ENCODE peak calls at places on chromosome 3, in eight cellular contexts. I, O, W, U, M, Z, T and B are unnamed samples.

GRCh38 chr3:21449738-21450137 is 301.3 kb downstream of the ZNF385D start:
- DNase-seq in I (no peak), U (no peak), W (no peak), O (no peak), M (no peak), T (no peak), Z (no peak), B (no peak)

GRCh38 chr3:171828852-171829770 is 14.0 kb upstream of the TMEM212 start:
- DNase-seq in W (no peak), I (no peak), U (peak; percentile 58), Z (no peak), O (no peak), T (no peak), M (no peak), B (no peak)

GRCh38 chr3:13069495-13069894 is 3.7 kb downstream of the IQSEC1 start:
- DNase-seq in I (no peak), U (peak; percentile 7), T (no peak), W (no peak), M (no peak), Z (no peak), O (no peak), B (no peak)

GRCh38 chr3:183812746-183813445 is 12.5 kb downstream of the MAP6D1 start:
- DNase-seq in O (no peak), Z (no peak), I (no peak), W (no peak), T (no peak), M (no peak), U (no peak), B (no peak)

GRCh38 chr3:44995142-44995770 is 19.2 kb downstream of the EXOSC7 start:
- DNase-seq in Z (no peak), O (peak; percentile 74), T (no peak), I (no peak), W (no peak), M (peak; percentile 81), U (no peak), B (no peak)

GRCh38 chr3:139629033-139629432 is 48.7 kb downstream of the NMNAT3 start:
- DNase-seq in T (no peak), Z (no peak), M (no peak), O (no peak), W (peak; percentile 36), I (no peak), U (peak; percentile 29), B (no peak)

GRCh38 chr3:177729939-177730700 is 532.8 kb upstream of the TBL1XR1 start:
- DNase-seq in U (no peak), T (no peak), W (no peak), O (peak; percentile 70), Z (no peak), M (no peak), I (no peak), B (no peak)

GRCh38 chr3:39185326-39185958 is 7.0 kb downstream of the XIRP1 start:
- DNase-seq in M (no peak), Z (no peak), O (no peak), T (no peak), I (no peak), U (no peak), W (no peak), B (no peak)

GRCh38 chr3:14261229-14261628 is 82.6 kb downstream of the LSM3 start:
- DNase-seq in I (peak; percentile 85), Z (peak; percentile 48), T (peak; percentile 95), U (peak; percentile 79), M (peak; percentile 82), O (peak; percentile 70), W (peak; percentile 90), B (no peak)

GRCh38 chr3:10471337-10471721 is 34.1 kb downstream of the ATP2B2 start:
- DNase-seq in Z (no peak), T (no peak), I (no peak), O (no peak), M (no peak), U (no peak), W (peak; percentile 83), B (no peak)

GRCh38 chr3:43423142-43423541 is 136.8 kb downstream of the SNRK start:
- DNase-seq in I (no peak), U (no peak), M (no peak), Z (no peak), W (no peak), T (no peak), O (peak; percentile 71), B (no peak)

GRCh38 chr3:177703788-177704187 is 506.5 kb upstream of the TBL1XR1 start:
- DNase-seq in M (no peak), W (no peak), O (no peak), T (no peak), U (no peak), I (no peak), Z (no peak), B (no peak)

GRCh38 chr3:53808496-53808895 is 37.7 kb downstream of the CHDH start:
- DNase-seq in O (no peak), W (no peak), U (no peak), T (no peak), I (no peak), Z (no peak), M (no peak), B (no peak)

GRCh38 chr3:52299815-52300611 is 12.4 kb downstream of the GLYCTK start:
- DNase-seq in W (peak; percentile 85), I (peak; percentile 40), M (no peak), O (no peak), Z (no peak), U (peak; percentile 79), T (no peak), B (no peak)

GRCh38 chr3:9180764-9181117 is 68.7 kb downstream of the SRGAP3 start:
- DNase-seq in U (peak; percentile 59), T (no peak), Z (no peak), M (no peak), I (no peak), W (no peak), O (peak; percentile 29), B (no peak)

GRCh38 chr3:181913254-181913653 is 201.5 kb downstream of the SOX2 start:
- DNase-seq in W (no peak), M (no peak), O (no peak), U (no peak), T (no peak), Z (no peak), I (no peak), B (no peak)
- H3K27me3 ChIP-seq in W (no peaks in the 10 kb centered on the region), M (no peaks in the 10 kb centered on the region), O (no peaks in the 10 kb centered on the region), U (no peaks in the 10 kb centered on the region), T (no peaks in the 10 kb centered on the region), Z (no peaks in the 10 kb centered on the region), I (no peaks in the 10 kb centered on the region), B (no peaks in the 10 kb centered on the region)

GRCh38 chr3:194327414-194328079 is 23.6 kb downstream of the CPN2 start:
- DNase-seq in W (no peak), Z (no peak), O (no peak), U (no peak), M (no peak), I (no peak), T (no peak), B (no peak)
- H3K27me3 ChIP-seq in W (peaks cover 3% of the 10 kb centered on the region), Z (no peaks in the 10 kb centered on the region), O (peaks cover 51% of the 10 kb centered on the region), U (peaks cover 6% of the 10 kb centered on the region), M (no peaks in the 10 kb centered on the region), I (no peaks in the 10 kb centered on the region), T (no peaks in the 10 kb centered on the region), B (no peaks in the 10 kb centered on the region)

GRCh38 chr3:182136008-182136910 is 424.5 kb downstream of the SOX2 start:
- DNase-seq in Z (no peak), U (no peak), W (no peak), O (no peak), M (no peak), T (no peak), I (no peak), B (no peak)
- H3K27me3 ChIP-seq in Z (no peaks in the 10 kb centered on the region), U (no peaks in the 10 kb centered on the region), W (peaks cover 5% of the 10 kb centered on the region), O (no peaks in the 10 kb centered on the region), M (no peaks in the 10 kb centered on the region), T (no peaks in the 10 kb centered on the region), I (no peaks in the 10 kb centered on the region), B (no peaks in the 10 kb centered on the region)

GRCh38 chr3:181703701-181704420 is 7.9 kb upstream of the SOX2 start:
- DNase-seq in T (no peak), M (no peak), I (no peak), Z (no peak), U (no peak), O (no peak), W (peak; percentile 74), B (no peak)
- H3K27me3 ChIP-seq in T (peaks cover 91% of the 10 kb centered on the region), M (peaks cover 9% of the 10 kb centered on the region), I (peaks cover 9% of the 10 kb centered on the region), Z (peaks cover 33% of the 10 kb centered on the region), U (peaks cover 51% of the 10 kb centered on the region), O (peaks cover 100% of the 10 kb centered on the region), W (peaks cover 32% of the 10 kb centered on the region), B (peaks cover 57% of the 10 kb centered on the region)

DNA sequence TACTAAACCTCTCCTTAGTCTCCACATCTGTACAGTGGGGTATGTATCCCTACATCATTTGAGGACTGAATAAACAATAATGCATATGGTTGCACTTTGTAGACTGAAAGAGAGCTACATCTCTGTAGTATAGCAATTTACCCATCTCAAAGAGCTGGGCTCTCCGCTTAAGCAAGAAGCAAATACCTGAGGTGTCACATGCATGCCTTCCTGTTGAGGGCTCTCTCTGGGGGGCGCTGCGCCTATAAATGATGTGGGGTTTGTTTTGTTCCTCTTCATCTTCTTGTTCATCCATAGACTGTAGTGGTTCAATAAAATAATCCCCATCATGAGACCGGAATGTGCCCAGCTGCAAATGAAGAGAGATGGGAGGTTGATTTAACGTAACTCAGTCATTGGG is 6.8 kb downstream of the ADAMTS9 start:
- DNase-seq in I (no peak), T (peak; percentile 60), M (no peak), U (no peak), Z (no peak), W (no peak), O (no peak), B (no peak)
- H3K27me3 ChIP-seq in I (no peaks in the 10 kb centered on the region), T (no peaks in the 10 kb centered on the region), M (no peaks in the 10 kb centered on the region), U (peaks cover 16% of the 10 kb centered on the region), Z (peaks cover 14% of the 10 kb centered on the region), W (peaks cover 43% of the 10 kb centered on the region), O (no peaks in the 10 kb centered on the region), B (peaks cover 32% of the 10 kb centered on the region)

DNA sequence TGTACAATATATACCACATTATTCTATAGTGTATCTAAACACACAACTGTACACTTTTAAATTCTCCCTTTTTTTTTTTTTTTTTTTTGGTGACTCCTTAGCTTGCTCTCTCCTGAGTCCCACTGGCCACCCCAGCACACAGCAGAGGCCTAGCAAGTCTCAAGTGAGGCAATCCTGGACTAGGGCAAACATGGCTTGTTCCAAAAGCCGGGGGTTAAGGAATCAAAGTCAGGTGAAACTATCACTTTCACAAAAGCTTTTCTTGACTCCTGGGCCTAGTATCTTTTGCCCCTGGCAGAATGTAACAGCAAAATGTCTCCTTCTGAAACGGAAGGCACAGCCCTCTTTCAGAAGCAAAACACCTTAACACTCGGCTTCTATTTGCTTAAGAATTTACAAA is 5.8 kb downstream of the EOMES start:
- DNase-seq in M (no peak), I (no peak), T (no peak), W (peak; percentile 23), O (no peak), Z (no peak), U (no peak), B (no peak)
- H3K27me3 ChIP-seq in M (no peaks in the 10 kb centered on the region), I (peaks cover 9% of the 10 kb centered on the region), T (peaks cover 37% of the 10 kb centered on the region), W (peaks cover 94% of the 10 kb centered on the region), O (peaks cover 77% of the 10 kb centered on the region), Z (peaks cover 87% of the 10 kb centered on the region), U (peaks cover 74% of the 10 kb centered on the region), B (peaks cover 4% of the 10 kb centered on the region)

DNA sequence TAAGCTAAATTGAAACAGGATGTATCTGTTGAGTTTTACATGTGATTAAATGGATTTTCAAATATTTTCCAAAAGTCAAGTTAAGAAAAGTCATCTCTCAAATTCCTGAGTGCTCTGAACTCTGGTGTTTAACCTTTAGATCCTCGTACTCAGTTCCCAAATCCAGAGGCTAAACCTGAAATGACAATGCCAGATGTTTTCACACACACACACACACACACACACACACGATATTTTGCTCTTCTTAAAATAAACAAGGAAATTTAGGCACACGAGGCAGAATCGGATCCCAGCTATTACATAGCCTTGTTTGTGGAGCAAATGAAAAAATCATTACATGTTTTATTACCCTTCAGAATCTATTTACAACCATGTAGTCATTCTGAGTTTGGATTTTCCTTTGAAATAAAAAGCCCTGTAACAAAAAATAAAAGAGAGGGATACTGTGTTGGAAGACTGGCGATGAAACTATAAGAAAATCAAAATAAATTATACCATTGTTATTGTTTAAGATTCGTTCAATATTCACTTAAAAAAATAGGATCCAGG is 20.6 kb upstream of the UBE2E1 start:
- DNase-seq in O (no peak), M (no peak), W (no peak), U (no peak), Z (no peak), I (no peak), T (no peak), B (no peak)
- H3K27me3 ChIP-seq in O (peaks cover 4% of the 10 kb centered on the region), M (no peaks in the 10 kb centered on the region), W (no peaks in the 10 kb centered on the region), U (no peaks in the 10 kb centered on the region), Z (peaks cover 10% of the 10 kb centered on the region), I (no peaks in the 10 kb centered on the region), T (no peaks in the 10 kb centered on the region), B (no peaks in the 10 kb centered on the region)